ENCODE peak calls at places on chromosomes 5 and 9, in six cellular contexts. V is AG09309, U is fibroblast of pulmonary artery, O is GM12865, W is foreskin fibroblast, K is mesenchymal stem cell. X is an unnamed sample.

GRCh38 chr5:169970911-169971436 is 9.3 kb downstream of the INSYN2B start:
- DNase-seq in V (peak), U (peak), O (no peak), W (peak), K (peak), X (peak)

GRCh38 chr5:86756839-86757238 is 139.1 kb downstream of the COX7C start:
- DNase-seq in V (no peak), U (no peak), O (no peak), W (no peak), K (no peak), X (no peak)

GRCh38 chr5:54964405-54964804 is 21.0 kb downstream of the ESM1 start:
- DNase-seq in V (no peak), U (no peak), O (no peak), W (no peak), K (no peak), X (no peak)

GRCh38 chr5:821504-821903 is 29.3 kb downstream of the ZDHHC11 start:
- DNase-seq in V (no peak), U (no peak), O (no peak), W (no peak), K (no peak), X (no peak)

GRCh38 chr5:73215891-73216610 is 43.1 kb downstream of the TMEM174 start:
- DNase-seq in V (no peak), U (peak), O (peak), W (peak), K (peak), X (no peak)

GRCh38 chr5:72172832-72173231 is 65.6 kb downstream of the MAP1B start:
- DNase-seq in V (no peak), U (no peak), O (no peak), W (no peak), K (no peak), X (no peak)

GRCh38 chr5:158074992-158075769 is 216.2 kb upstream of the CLINT1 start:
- DNase-seq in V (peak), U (peak), O (peak), W (peak), K (peak), X (peak)

GRCh38 chr9:79984429-79985067 is 412.8 kb downstream of the TLE4 start:
- DNase-seq in V (no peak), U (no peak), O (no peak), W (no peak), K (no peak), X (no peak)

GRCh38 chr5:100787648-100788047 is 115.4 kb downstream of the ST8SIA4 start:
- DNase-seq in V (no peak), U (no peak), O (peak), W (no peak), K (no peak), X (no peak)

GRCh38 chr9:90803860-90804593 is 2.4 kb downstream of the SYK start:
- DNase-seq in V (no peak), U (no peak), O (no peak), W (no peak), K (peak), X (no peak)

GRCh38 chr9:106486685-106487084 is 376.3 kb upstream of the ZNF462 start:
- DNase-seq in V (no peak), U (no peak), O (no peak), W (no peak), K (no peak), X (no peak)

GRCh38 chr9:98132806-98133631 is 14.0 kb upstream of the TRIM14 start:
- DNase-seq in V (no peak), U (no peak), O (peak), W (no peak), K (no peak), X (no peak)

GRCh38 chr5:158456756-158457155 is 597.8 kb upstream of the CLINT1 start:
- DNase-seq in V (peak), U (peak), O (peak), W (peak), K (peak), X (peak)

GRCh38 chr9:112049834-112050516 is 125.1 kb downstream of the SUSD1 start:
- DNase-seq in V (peak), U (no peak), O (no peak), W (peak), K (no peak), X (no peak)

GRCh38 chr5:95382843-95383242 is 8.3 kb upstream of the FAM81B start:
- DNase-seq in V (no peak), U (no peak), O (no peak), W (no peak), K (no peak), X (no peak)

GRCh38 chr5:124289641-124290201 is 456.7 kb downstream of the ZNF608 start:
- DNase-seq in V (no peak), U (no peak), O (peak), W (no peak), K (no peak), X (no peak)

DNA sequence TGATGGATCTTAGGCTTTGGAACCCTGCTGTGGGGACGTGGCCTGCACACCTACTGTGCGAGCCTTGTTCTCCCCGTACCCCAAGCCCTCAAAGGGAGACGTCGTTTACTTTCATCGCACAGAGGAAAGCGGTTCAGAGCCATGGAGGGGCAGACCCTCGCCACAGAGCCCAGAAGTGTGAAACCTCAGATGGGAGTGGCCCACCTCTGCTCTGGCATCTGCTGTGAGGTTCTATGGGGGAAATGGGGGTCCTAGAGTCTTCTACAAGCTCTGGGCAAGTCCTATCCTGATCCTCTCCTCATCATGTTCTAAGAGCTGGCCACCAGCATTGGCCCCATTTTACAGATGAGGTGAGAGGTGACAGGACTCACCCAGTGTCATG is 3.7 kb upstream of the RNF44 start:
- DNase-seq in V (no peak), U (no peak), O (no peak), W (no peak), K (no peak), X (no peak)
- H3K4me3 ChIP-seq in V (no peak), U (no peak), O (no peak), W (no peak), K (no peak), X (no peak)

GRCh38 chr5:35990524-35990923 is 666 bp downstream of the UGT3A1 start:
- DNase-seq in V (no peak), U (no peak), O (no peak), W (no peak), K (no peak), X (no peak)
- H3K4me3 ChIP-seq in V (no peak), U (no peak), O (no peak), W (no peak), K (no peak), X (no peak)

DNA sequence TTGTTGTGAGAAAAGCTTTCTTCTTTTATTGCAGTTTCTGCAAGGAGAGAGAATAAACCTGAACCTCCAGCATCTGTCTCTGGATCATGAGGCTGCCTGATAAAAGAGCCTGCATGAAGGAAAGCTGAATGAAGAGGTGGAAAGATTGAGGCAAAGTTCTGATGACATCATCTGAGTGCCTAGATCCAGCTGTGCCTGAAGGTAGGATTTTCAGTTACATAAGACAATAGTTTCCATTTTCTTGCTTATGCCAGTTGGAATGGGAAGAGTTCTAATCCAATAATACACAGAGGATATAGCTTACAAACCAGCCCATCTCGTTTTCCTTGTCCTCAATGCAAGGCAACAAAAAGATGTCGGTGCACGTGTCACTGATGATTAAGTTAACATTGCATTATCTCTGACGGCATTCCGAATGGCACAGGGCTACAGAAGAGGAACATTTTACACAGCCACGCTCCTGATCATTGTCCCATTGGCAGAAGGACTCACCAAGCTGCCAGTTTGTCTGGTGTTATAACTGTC is 105.5 kb upstream of the ERCC6L2 start:
- DNase-seq in V (no peak), U (no peak), O (no peak), W (no peak), K (no peak), X (no peak)
- H3K4me3 ChIP-seq in V (no peak), U (no peak), O (no peak), W (no peak), K (no peak), X (no peak)

DNA sequence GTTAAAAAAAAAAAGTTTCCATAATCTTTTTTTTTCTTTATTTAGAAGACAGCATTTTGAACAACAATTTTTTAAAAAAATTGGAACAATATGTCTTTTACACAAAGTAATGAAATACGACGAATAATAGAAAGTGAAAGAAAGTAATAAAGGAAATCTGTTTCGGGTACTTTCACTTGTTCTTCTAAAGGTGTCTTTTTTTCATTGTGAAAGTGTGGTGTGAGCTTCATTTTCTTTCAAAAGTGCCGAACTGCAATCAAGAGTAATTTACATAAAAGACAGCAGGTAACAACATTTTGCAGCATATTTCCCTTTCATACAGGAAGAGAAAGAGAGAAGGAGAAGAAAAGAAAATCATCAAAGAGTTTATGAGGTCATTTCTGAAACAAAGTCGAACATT is 159.7 kb upstream of the CDH12 start:
- DNase-seq in V (no peak), U (no peak), O (no peak), W (no peak), K (no peak), X (no peak)
- H3K4me3 ChIP-seq in V (no peak), U (no peak), O (no peak), W (peak), K (no peak), X (peak)

DNA sequence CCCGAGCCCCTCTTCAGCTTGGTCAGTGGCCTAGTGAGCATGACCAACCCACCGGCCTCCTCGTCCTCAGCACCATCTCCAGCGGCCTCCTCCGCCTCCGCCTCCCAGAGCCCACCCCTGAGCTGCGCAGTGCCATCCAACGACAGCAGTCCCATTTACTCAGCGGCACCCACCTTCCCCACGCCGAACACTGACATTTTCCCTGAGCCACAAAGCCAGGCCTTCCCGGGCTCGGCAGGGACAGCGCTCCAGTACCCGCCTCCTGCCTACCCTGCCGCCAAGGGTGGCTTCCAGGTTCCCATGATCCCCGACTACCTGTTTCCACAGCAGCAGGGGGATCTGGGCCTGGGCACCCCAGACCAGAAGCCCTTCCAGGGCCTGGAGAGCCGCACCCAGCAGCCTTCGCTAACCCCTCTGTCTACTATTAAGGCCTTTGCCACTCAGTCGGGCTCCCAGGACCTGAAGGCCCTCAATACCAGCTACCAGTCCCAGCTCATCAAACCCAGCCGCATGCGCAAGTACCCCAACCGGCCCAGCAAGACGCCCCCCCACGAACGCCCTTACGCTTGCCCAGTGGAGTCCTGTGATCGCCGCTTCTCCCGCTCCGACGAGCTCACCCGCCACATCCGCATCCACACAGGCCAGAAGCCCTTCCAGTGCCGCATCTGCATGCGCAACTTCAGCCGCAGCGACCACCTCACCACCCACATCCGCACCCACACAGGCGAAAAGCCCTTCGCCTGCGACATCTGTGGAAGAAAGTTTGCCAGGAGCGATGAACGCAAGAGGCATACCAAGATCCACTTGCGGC is 1.8 kb downstream of the EGR1 start:
- DNase-seq in V (peak), U (peak), O (peak), W (peak), K (peak), X (no peak)
- H3K4me3 ChIP-seq in V (peak), U (peak), O (no peak), W (peak), K (peak), X (peak)

DNA sequence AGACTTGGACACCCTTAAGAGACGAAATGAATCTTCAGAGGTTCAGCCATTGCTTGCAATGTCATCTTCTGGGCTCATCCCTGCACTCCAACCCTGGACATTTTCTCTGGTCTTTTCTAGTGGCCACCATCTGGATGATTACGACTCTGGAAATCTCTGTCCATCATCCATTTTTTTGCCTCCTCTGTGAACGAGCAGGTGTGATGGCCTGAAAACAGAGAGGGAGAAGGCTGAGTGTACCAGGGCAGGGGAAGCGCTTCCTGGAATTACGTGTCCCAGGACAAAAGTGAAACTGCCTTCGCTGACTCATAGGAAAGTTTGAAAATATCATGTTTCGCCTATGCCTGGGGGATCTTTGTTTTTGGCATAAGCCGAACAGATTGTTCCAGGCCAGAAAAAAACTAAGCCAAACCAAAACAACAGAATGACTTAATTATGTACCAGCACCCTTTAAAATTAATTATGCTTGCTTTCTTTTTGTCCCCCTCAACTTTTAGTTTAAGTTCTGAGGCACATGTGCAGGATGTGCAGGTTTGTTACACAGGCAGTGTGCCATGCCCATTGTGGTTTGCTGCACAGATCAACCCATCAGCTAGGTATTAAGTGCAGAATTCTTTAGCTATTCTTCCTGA is 31.9 kb downstream of the ANKRD33B start:
- DNase-seq in V (no peak), U (peak), O (peak), W (peak), K (peak), X (peak)
- H3K4me3 ChIP-seq in V (no peak), U (peak), O (peak), W (peak), K (no peak), X (no peak)

DNA sequence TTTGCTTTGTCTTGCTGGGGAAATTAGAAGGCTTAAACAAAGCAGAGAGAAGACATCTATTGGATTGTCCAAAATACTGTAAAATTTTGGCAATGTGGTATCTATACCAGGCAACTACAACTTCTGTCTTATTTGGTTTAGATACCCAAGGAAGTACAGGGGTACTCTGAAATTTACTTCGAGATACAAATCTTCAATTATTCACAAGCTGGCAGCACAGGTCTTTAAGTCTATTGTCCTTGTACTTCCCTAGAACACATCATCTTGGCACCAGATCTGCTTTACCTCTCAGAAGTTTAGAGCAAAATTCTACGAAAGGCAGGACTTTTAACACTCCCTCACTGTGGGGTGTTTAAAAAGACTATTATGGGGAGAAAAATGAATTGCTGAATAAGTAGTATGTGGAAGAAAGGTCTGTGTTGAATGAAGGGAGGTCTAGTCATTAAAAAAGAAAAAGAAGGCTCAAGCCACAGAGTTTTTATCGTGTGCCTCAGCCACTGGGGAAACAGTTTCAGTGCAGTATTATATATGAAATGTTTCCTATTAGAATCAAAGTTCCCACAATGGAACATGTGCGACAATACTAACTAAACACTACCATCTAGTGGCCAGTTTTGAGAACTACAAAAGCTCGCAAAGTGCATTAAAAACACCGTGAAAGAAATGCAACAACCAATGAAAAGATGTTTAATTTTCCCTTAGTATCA is 93.7 kb downstream of the PDE4D start:
- DNase-seq in V (no peak), U (peak), O (peak), W (peak), K (peak), X (no peak)
- H3K4me3 ChIP-seq in V (no peak), U (no peak), O (peak), W (peak), K (no peak), X (no peak)

GRCh38 chr9:137163101-137163661 is 6.7 kb downstream of the LRRC26 start:
- DNase-seq in V (no peak), U (no peak), O (peak), W (peak), K (peak), X (no peak)

GRCh38 chr9:137160716-137161557 is 8.9 kb downstream of the LRRC26 start:
- DNase-seq in V (no peak), U (no peak), O (no peak), W (no peak), K (no peak), X (no peak)

GRCh38 chr9:137163805-137164204 is 6.0 kb downstream of the LRRC26 start:
- DNase-seq in V (no peak), U (no peak), O (no peak), W (no peak), K (no peak), X (no peak)

GRCh38 chr9:137161558-137162483 is 8.0 kb downstream of the LRRC26 start:
- DNase-seq in V (no peak), U (no peak), O (no peak), W (no peak), K (no peak), X (no peak)

DNA sequence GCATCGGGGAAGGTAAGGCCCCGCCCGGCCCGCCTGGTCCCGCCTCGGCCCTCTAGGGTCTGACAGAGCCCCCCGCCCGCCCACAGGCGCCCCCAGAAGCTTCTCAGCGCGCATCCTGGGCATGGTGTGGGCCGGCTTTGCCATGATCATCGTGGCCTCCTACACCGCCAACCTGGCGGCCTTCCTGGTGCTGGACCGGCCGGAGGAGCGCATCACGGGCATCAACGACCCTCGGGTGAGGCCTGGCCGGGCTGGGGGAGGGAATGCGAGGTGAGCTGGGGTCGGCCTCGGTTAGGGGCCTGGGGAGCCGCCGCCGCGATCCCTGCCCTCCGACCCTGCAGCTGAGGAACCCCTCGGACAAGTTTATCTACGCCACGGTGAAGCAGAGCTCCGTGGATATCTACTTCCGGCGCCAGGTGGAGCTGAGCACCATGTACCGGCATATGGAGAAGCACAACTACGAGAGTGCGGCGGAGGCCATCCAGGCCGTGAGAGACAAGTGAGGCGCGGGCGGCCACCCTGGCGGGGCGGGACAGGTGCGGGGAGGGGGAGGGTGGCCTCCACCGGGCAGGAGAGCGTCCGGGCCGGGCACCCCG is 7.2 kb downstream of the LRRC26 start:
- DNase-seq in V (no peak), U (no peak), O (peak), W (no peak), K (no peak), X (no peak)
- H3K4me3 ChIP-seq in V (no peak), U (no peak), O (no peak), W (no peak), K (peak), X (peak)